ENCODE peak calls at places on chromosomes 13 and 19, in five cellular contexts. M, Y, X, Q and V are unnamed samples.

GRCh38 chr13:96751089-96751488 is 243.2 kb downstream of the OXGR1 start:
- DNase-seq in Y (no peak), X (no peak), M (no peak), Q (no peak), V (no peak)

GRCh38 chr13:61275740-61276139 is 139.9 kb downstream of the PCDH20 start:
- DNase-seq in Y (no peak), Q (no peak), X (no peak), M (no peak), V (no peak)

GRCh38 chr13:44974056-44974798 is 15.0 kb downstream of the NUFIP1 start:
- DNase-seq in X (peak), M (no peak), Q (no peak), Y (no peak), V (peak)

GRCh38 chr19:39970424-39970673 is 616 bp upstream of the PSMC4 start:
- DNase-seq in Y (no peak), X (no peak), Q (no peak), M (no peak), V (no peak)

GRCh38 chr13:93903909-93904308 is 575.6 kb downstream of the DCT start:
- DNase-seq in X (no peak), Q (no peak), M (no peak), Y (no peak), V (no peak)

GRCh38 chr13:32881074-32881791 is 135.0 kb upstream of the KL start:
- DNase-seq in X (no peak), M (no peak), Q (no peak), Y (no peak), V (no peak)

GRCh38 chr13:33228645-33229445 is 56.7 kb downstream of the STARD13 start:
- DNase-seq in Y (peak), X (no peak), M (no peak), Q (no peak), V (no peak)

GRCh38 chr13:23754506-23754905 is 134.7 kb downstream of the MIPEP start:
- DNase-seq in Y (no peak), M (no peak), Q (no peak), X (no peak), V (no peak)

GRCh38 chr19:30222428-30222873 is 149.7 kb upstream of the ZNF536 start:
- DNase-seq in X (no peak), Y (peak), M (no peak), Q (no peak), V (peak)

GRCh38 chr19:1469936-1470863 is 8.8 kb downstream of the C19orf25 start:
- DNase-seq in M (no peak), X (peak), Y (no peak), Q (no peak), V (peak)

GRCh38 chr19:48544856-48545750 is 6.9 kb upstream of the SULT2B1 start:
- DNase-seq in Y (no peak), X (no peak), Q (no peak), M (no peak), V (no peak)

GRCh38 chr13:45850020-45850613 is 1.4 kb downstream of the SIAH3 start:
- DNase-seq in Q (no peak), Y (peak), M (no peak), X (no peak), V (peak)

GRCh38 chr13:109400192-109400591 is 386.2 kb downstream of the IRS2 start:
- DNase-seq in X (peak), Q (no peak), M (no peak), Y (no peak), V (no peak)

GRCh38 chr13:113491418-113491883 is 940 bp upstream of the DCUN1D2 start:
- DNase-seq in X (peak), M (no peak), Y (peak), Q (no peak), V (no peak)

GRCh38 chr13:70249332-70250064 is 141.2 kb upstream of the KLHL1 start:
- DNase-seq in M (no peak), X (no peak), Y (no peak), Q (no peak), V (no peak)

GRCh38 chr13:109331898-109332297 is 454.5 kb downstream of the IRS2 start:
- DNase-seq in X (no peak), Y (peak), Q (no peak), M (no peak), V (no peak)

GRCh38 chr19:20787766-20788165 is 11.7 kb downstream of the ZNF66 start:
- DNase-seq in M (no peak), Q (no peak), X (no peak), Y (no peak), V (no peak)

GRCh38 chr19:11651062-11651461 is 53.8 kb downstream of the ZNF627 start:
- DNase-seq in X (no peak), Q (no peak), M (no peak), Y (no peak), V (no peak)

GRCh38 chr19:2270157-2270571 is 11.8 kb downstream of the PEAK3 start:
- DNase-seq in Y (no peak), Q (peak), M (no peak), X (no peak), V (peak)

GRCh38 chr13:112761701-112762689 is 72.2 kb downstream of the ATP11A start:
- DNase-seq in Y (no peak), Q (no peak), M (no peak), X (no peak), V (peak)

GRCh38 chr13:23547000-23547590 is 23.1 kb upstream of the TNFRSF19 start:
- DNase-seq in X (no peak), Q (no peak), Y (no peak), M (peak), V (peak)

GRCh38 chr13:22903925-22904324 is 276.9 kb upstream of the SGCG start:
- DNase-seq in Q (no peak), X (no peak), Y (no peak), M (no peak), V (no peak)

GRCh38 chr19:56538761-56539263 is at the start of gene ZFP28:
- DNase-seq in X (no peak), Y (peak), M (peak), Q (peak), V (peak)

GRCh38 chr19:38877781-38878574 is at the start of gene RINL:
- DNase-seq in Q (no peak), M (no peak), X (peak), Y (peak), V (no peak)
- TF ChIP-seq POLR2AphosphoS5 in Q (no peak), M (no peak), X (no peak), Y (no peak), V (peak)

GRCh38 chr19:13884726-13885591 is 8.0 kb downstream of the NANOS3 start:
- DNase-seq in Q (peak), M (no peak), Y (peak), X (peak), V (no peak)
- H3K4me3 ChIP-seq in Q (peak), M (no peak), Y (no peak), X (no peak), V (no peak)

DNA sequence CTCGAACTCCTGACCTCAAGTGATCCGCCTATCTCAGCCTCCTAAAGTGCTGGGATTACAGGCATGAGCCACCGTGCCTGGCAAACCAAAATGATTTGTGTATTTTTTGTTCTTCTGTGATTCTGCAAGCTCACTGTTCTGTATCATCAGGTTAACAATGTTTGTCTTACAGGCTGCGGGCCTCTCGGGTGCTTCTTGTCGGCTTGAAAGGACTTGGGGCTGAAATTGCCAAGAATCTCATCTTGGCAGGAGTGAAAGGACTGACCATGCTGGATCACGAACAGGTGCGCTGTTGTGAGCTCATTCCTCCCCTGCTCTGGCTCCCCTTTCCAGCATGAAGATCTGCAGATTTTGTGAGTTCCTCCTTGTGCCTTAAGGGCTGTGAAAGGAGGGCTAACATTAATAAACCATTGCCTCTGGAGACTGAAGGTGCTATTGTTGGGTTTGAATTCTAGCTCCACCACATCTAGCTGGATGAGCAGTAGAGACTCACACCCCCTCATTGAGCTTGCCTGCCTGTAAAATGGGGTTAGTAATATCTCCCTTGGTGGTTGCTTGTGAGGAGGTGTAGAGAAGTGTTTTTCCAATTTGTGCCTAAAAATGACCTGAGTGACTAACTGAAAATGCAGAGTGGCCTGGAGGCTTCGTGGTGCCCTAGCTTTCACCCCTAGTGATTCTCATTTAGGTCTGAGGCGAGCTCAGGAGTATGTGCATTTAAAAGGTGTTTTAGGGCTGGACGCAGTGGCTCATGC is 12.9 kb downstream of the SAE1 start:
- DNase-seq in M (no peak), X (no peak), Q (no peak), Y (no peak), V (no peak)
- TF ChIP-seq POLR2AphosphoS5 in M (peak), X (peak), Q (no peak), Y (no peak), V (no peak)

GRCh38 chr19:47483200-47483599 is 819 bp downstream of the KPTN start:
- DNase-seq in M (no peak), Y (no peak), X (no peak), Q (peak), V (no peak)

GRCh38 chr19:47481460-47482052 is 2.5 kb downstream of the KPTN start:
- DNase-seq in M (no peak), Y (no peak), Q (no peak), X (no peak), V (no peak)

GRCh38 chr19:47485210-47485609 is 1.2 kb upstream of the KPTN start:
- DNase-seq in M (no peak), Y (no peak), X (no peak), Q (no peak), V (no peak)

GRCh38 chr19:47486900-47487299 is 2.9 kb upstream of the KPTN start:
- DNase-seq in X (no peak), Q (peak), M (no peak), Y (no peak), V (no peak)

GRCh38 chr19:47483800-47484690 is at the start of gene KPTN:
- DNase-seq in X (peak), M (peak), Q (peak), Y (peak), V (peak)
- H3K4me3 ChIP-seq in X (peak), M (peak), Q (peak), Y (peak), V (peak)